ENCODE peak calls at places on chromosomes 5 and 9, in six cellular contexts. One of them, this sample, is unnamed.

GRCh38 chr9:135622415-135623020 is 16.8 kb downstream of the GLT6D1 start:
- DNase-seq in T-helper 9 cell: no peak
- DNase-seq in Daoy: no peak
- DNase-seq in naive B cell: no peak
- DNase-seq in HL-60: no peak
- DNase-seq in NCI-H1105: no peak
- DNase-seq in this sample: no peak

GRCh38 chr5:77367733-77368132 is 124.4 kb downstream of the WDR41 start:
- DNase-seq in T-helper 9 cell: no peak
- DNase-seq in Daoy: peak
- DNase-seq in naive B cell: no peak
- DNase-seq in HL-60: no peak
- DNase-seq in NCI-H1105: no peak
- DNase-seq in this sample: no peak

GRCh38 chr9:16521868-16522381 is 348.5 kb downstream of the BNC2 start:
- DNase-seq in T-helper 9 cell: no peak
- DNase-seq in Daoy: peak
- DNase-seq in naive B cell: no peak
- DNase-seq in HL-60: no peak
- DNase-seq in NCI-H1105: no peak
- DNase-seq in this sample: peak

GRCh38 chr5:142981475-142981874 is 211.3 kb downstream of the ARHGAP26 start:
- DNase-seq in T-helper 9 cell: no peak
- DNase-seq in Daoy: no peak
- DNase-seq in naive B cell: no peak
- DNase-seq in HL-60: no peak
- DNase-seq in NCI-H1105: no peak
- DNase-seq in this sample: no peak

GRCh38 chr9:5870691-5871090 is 20.0 kb upstream of the MLANA start:
- DNase-seq in T-helper 9 cell: no peak
- DNase-seq in Daoy: peak
- DNase-seq in naive B cell: no peak
- DNase-seq in HL-60: no peak
- DNase-seq in NCI-H1105: no peak
- DNase-seq in this sample: no peak

GRCh38 chr9:132011896-132012295 is 67.8 kb downstream of the MED27 start:
- DNase-seq in T-helper 9 cell: no peak
- DNase-seq in Daoy: no peak
- DNase-seq in naive B cell: no peak
- DNase-seq in HL-60: no peak
- DNase-seq in NCI-H1105: no peak
- DNase-seq in this sample: no peak

GRCh38 chr5:56815657-56816545 is 552 bp downstream of the MAP3K1 start:
- DNase-seq in T-helper 9 cell: peak
- DNase-seq in Daoy: peak
- DNase-seq in naive B cell: peak
- DNase-seq in HL-60: no peak
- DNase-seq in NCI-H1105: no peak
- DNase-seq in this sample: no peak

GRCh38 chr9:95552814-95553546 is 36.2 kb upstream of the PTCH1 start:
- DNase-seq in T-helper 9 cell: no peak
- DNase-seq in Daoy: no peak
- DNase-seq in naive B cell: no peak
- DNase-seq in HL-60: no peak
- DNase-seq in NCI-H1105: no peak
- DNase-seq in this sample: no peak

GRCh38 chr5:96881511-96882115 is 5.3 kb downstream of the ERAP2 start:
- DNase-seq in T-helper 9 cell: no peak
- DNase-seq in Daoy: peak
- DNase-seq in naive B cell: no peak
- DNase-seq in HL-60: no peak
- DNase-seq in NCI-H1105: no peak
- DNase-seq in this sample: peak

GRCh38 chr5:627840-628239 is 15.7 kb downstream of the CEP72 start:
- DNase-seq in T-helper 9 cell: no peak
- DNase-seq in Daoy: no peak
- DNase-seq in naive B cell: no peak
- DNase-seq in HL-60: no peak
- DNase-seq in NCI-H1105: no peak
- DNase-seq in this sample: no peak